ENCODE peak calls at places on chromosomes 4 and X, in five cellular contexts. U is effector memory CD8-positive, alpha-beta T cell; P is stimulated activated CD8-positive, alpha-beta memory T cell treated with anti-CD3 and anti-CD28 coated beads, Interleukin-15, amount 100 ng/mL, for 24 hours; T is mesothelial cell of epicardium; R is CD4-positive, alpha-beta memory T cell. B is an unnamed sample.
A peak's percentile ranks its signal among the peaks of the same experiment; 100 is the strongest.

GRCh38 chr4:3007724-3008123 is 44.4 kb downstream of the GRK4 start:
- DNase-seq in U (no peak), P (no peak), R (no peak), T (no peak), B (no peak)

GRCh38 chr4:107858158-107858742 is 33.5 kb downstream of the SGMS2 start:
- DNase-seq in T (no peak), P (no peak), U (no peak), R (no peak), B (no peak)

GRCh38 chrX:96924581-96924980 is 40.9 kb downstream of the RPA4 start:
- DNase-seq in T (no peak), U (no peak), P (no peak), R (no peak), B (no peak)

GRCh38 chr4:63607186-63607872 is 801.9 kb downstream of the TECRL start:
- DNase-seq in U (no peak), R (no peak), T (no peak), P (no peak), B (no peak)

GRCh38 chrX:21153503-21153902 is 220.7 kb upstream of the CNKSR2 start:
- DNase-seq in U (no peak), R (no peak), P (no peak), T (no peak), B (no peak)

GRCh38 chr4:158796370-158797140 is 27.7 kb downstream of the FNIP2 start:
- DNase-seq in T (no peak), P (no peak), R (no peak), U (no peak), B (no peak)

GRCh38 chrX:154458116-154458953 is at the start of gene PLXNA3:
- DNase-seq in T (no peak), R (peak; percentile 70), P (peak; percentile 38), U (peak; percentile 72), B (peak; percentile 62)

GRCh38 chrX:39767446-39767845 is 330.3 kb downstream of the BCOR start:
- DNase-seq in P (no peak), R (no peak), U (no peak), T (no peak), B (no peak)

GRCh38 chrX:151776113-151776790 is 41.7 kb downstream of the CNGA2 start:
- DNase-seq in T (no peak), P (no peak), U (no peak), R (no peak), B (no peak)

GRCh38 chr4:98467627-98468072 is 190.8 kb downstream of the TSPAN5 start:
- DNase-seq in R (peak; percentile 71), U (peak; percentile 53), T (peak; percentile 32), P (no peak), B (peak; percentile 81)

GRCh38 chr4:60201052-60201673 is 999.0 kb upstream of the ADGRL3 start:
- DNase-seq in R (no peak), T (peak; percentile 26), P (no peak), U (no peak), B (peak; percentile 36)

GRCh38 chr4:41569957-41570356 is 32.0 kb downstream of the LIMCH1 start:
- DNase-seq in R (no peak), P (no peak), U (no peak), T (no peak), B (no peak)

GRCh38 chr4:89744915-89745314 is 92.0 kb downstream of the SNCA start:
- DNase-seq in T (no peak), R (no peak), U (no peak), P (no peak), B (no peak)

GRCh38 chr4:126213996-126214395 is 899.2 kb downstream of the FAT4 start:
- DNase-seq in T (no peak), R (no peak), U (no peak), P (no peak), B (no peak)

GRCh38 chr4:145107126-145107525 is 9.0 kb downstream of the ABCE1 start:
- DNase-seq in R (no peak), U (no peak), P (no peak), T (no peak), B (no peak)

GRCh38 chrX:1741828-1742394 is 127.1 kb downstream of the ASMT start:
- DNase-seq in T (no peak), R (no peak), U (no peak), P (no peak), B (no peak)

GRCh38 chr4:48255959-48256342 is 13.7 kb downstream of the TEC start:
- DNase-seq in P (no peak), T (no peak), U (no peak), R (no peak), B (no peak)

GRCh38 chr4:2259036-2259540 is 2.8 kb downstream of the MXD4 start:
- DNase-seq in R (no peak), T (peak; percentile 17), P (no peak), U (no peak), B (no peak)

GRCh38 chr4:40121515-40121914 is 64.9 kb downstream of the N4BP2 start:
- DNase-seq in P (no peak), T (no peak), U (no peak), R (no peak), B (peak; percentile 25)

GRCh38 chr4:96093057-96093456 is 253.2 kb downstream of the PDHA2 start:
- DNase-seq in U (no peak), P (no peak), T (no peak), R (no peak), B (no peak)

GRCh38 chrX:63713510-63713909 is 71.5 kb downstream of the ARHGEF9 start:
- DNase-seq in R (no peak), T (no peak), P (no peak), U (no peak), B (no peak)

GRCh38 chrX:46912098-46912672 is at the start of gene JADE3:
- DNase-seq in U (peak; percentile 3), R (peak; percentile 12), P (no peak), T (peak; percentile 46), B (peak; percentile 24)

GRCh38 chrX:23844502-23845138 is 61.6 kb downstream of the SAT1 start:
- DNase-seq in P (no peak), R (no peak), T (no peak), U (no peak), B (no peak)

GRCh38 chr4:2750719-2751605 is 5.2 kb downstream of the TNIP2 start:
- DNase-seq in P (no peak), T (no peak), R (no peak), U (no peak), B (no peak)

GRCh38 chr4:41212221-41213203 is 1.8 kb downstream of the APBB2 start:
- DNase-seq in R (no peak), T (no peak), P (no peak), U (no peak), B (no peak)

GRCh38 chrX:52852110-52852872 is 15.6 kb downstream of the XAGE3 start:
- DNase-seq in T (no peak), U (no peak), R (no peak), P (no peak), B (no peak)

GRCh38 chr4:108430921-108431320 is 189.5 kb upstream of the RPL34 start:
- DNase-seq in R (no peak), P (no peak), T (no peak), U (no peak), B (no peak)

GRCh38 chrX:96425204-96425603 is 259.4 kb upstream of the DIAPH2 start:
- DNase-seq in U (no peak), P (no peak), T (no peak), R (no peak), B (no peak)

GRCh38 chrX:24145340-24146186 is 4.0 kb upstream of the ZFX start:
- DNase-seq in U (no peak), R (no peak), T (no peak), P (no peak), B (no peak)

GRCh38 chr4:158670975-158671664 is 567 bp downstream of the C4orf46 start:
- DNase-seq in U (peak; percentile 46), P (peak; percentile 21), R (peak; percentile 66), T (peak; percentile 29), B (peak; percentile 66)

GRCh38 chrX:31499120-31499519 is 427.3 kb upstream of the FTHL17 start:
- DNase-seq in U (no peak), R (no peak), T (no peak), P (no peak), B (no peak)

GRCh38 chr4:166386491-166387367 is 513.7 kb downstream of the TLL1 start:
- DNase-seq in R (no peak), U (no peak), P (no peak), T (no peak), B (no peak)

GRCh38 chr4:54958236-54958635 is 167.2 kb downstream of the KDR start:
- DNase-seq in R (peak; percentile 49), T (no peak), U (peak; percentile 3), P (no peak), B (peak; percentile 45)